ENCODE peak calls at places on chromosomes 7 and 10, in five cellular contexts. W is neural progenitor cell; Z is ovary; O is effector memory CD4-positive, alpha-beta T cell; A is uterus. S is an unnamed sample.

GRCh38 chr10:86163522-86164215 is 202.9 kb downstream of the GRID1 start:
- DNase-seq in W (no peak), Z (no peak), O (no peak), A (no peak), S (no peak)

GRCh38 chr7:70728873-70729552 is 402.9 kb upstream of the GALNT17 start:
- DNase-seq in W (peak; percentile 90), Z (no peak), O (no peak), A (no peak), S (no peak)

GRCh38 chr10:499991-500390 is 189.5 kb downstream of the DIP2C start:
- DNase-seq in W (no peak), Z (no peak), O (no peak), A (no peak), S (no peak)

GRCh38 chr10:102629661-102630614 is 14.3 kb upstream of the TRIM8 start:
- DNase-seq in W (peak; percentile 76), Z (peak; percentile 25), O (no peak), A (no peak), S (peak; percentile 97)

GRCh38 chr7:47681241-47681810 is 99.4 kb upstream of the TNS3 start:
- DNase-seq in W (no peak), Z (no peak), O (no peak), A (no peak), S (no peak)

GRCh38 chr7:155282671-155283070 is 15.0 kb upstream of the INSIG1 start:
- DNase-seq in W (no peak), Z (no peak), O (no peak), A (no peak), S (no peak)

GRCh38 chr10:131233611-131234258 is 77.8 kb downstream of the TCERG1L start:
- DNase-seq in W (no peak), Z (no peak), O (no peak), A (no peak), S (no peak)

GRCh38 chr7:77368974-77369373 is 47.2 kb downstream of the GSAP start:
- DNase-seq in W (no peak), Z (no peak), O (no peak), A (no peak), S (no peak)

GRCh38 chr7:38321515-38321944 is 48.1 kb upstream of the TARP start:
- DNase-seq in W (no peak), Z (no peak), O (no peak), A (no peak), S (peak; percentile 40)

GRCh38 chr10:98800263-98800662 is 353.5 kb upstream of the HPS1 start:
- DNase-seq in W (no peak), Z (no peak), O (no peak), A (no peak), S (no peak)

GRCh38 chr10:3895045-3895609 is 110.1 kb upstream of the KLF6 start:
- DNase-seq in W (no peak), Z (no peak), O (no peak), A (no peak), S (peak; percentile 72)
- H3K4me1 ChIP-seq in W (no peaks in the 10 kb centered on the region), Z (no peaks in the 10 kb centered on the region), O (peaks cover 14% of the 10 kb centered on the region), A (no peaks in the 10 kb centered on the region), S (peaks cover 60% of the 10 kb centered on the region)

DNA sequence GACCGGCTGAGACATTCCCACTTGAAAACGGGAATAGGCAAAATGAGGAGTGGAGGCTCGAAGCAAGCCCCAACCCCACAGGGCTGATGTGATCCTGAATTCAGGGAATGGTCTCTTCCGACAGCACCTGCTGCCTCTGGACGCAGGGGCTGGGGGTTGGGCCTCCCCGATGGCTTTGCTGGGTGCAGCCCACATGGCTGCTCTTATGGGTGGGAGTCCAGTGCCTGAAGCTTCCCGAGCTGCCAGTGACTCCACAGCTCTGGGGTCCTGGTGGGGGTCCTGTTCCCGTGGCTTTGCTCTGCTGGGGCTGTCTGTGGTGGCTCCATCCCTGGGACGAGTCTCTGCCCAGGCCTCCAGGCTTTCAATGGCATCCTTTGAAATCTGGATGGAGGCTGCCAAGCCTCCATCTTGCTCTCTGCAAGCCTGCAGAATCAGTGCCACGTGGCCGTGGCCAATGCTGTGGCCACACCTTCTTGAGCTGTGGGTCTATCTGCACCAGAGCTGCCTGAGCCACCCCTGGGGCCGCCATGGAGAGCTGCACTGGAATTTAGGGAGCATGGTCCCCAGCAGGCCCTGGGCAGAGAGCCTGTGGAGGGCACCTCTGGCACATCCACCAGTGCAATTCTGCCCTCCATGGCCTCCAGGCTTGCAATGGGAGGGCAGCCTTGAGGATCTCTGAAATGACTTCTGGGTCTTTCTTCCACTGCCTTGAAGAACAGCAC is 55.5 kb upstream of the NKX6-2 start:
- DNase-seq in W (no peak), Z (no peak), O (no peak), A (no peak), S (no peak)
- H3K4me3 ChIP-seq in W (no peak overlapping the region), Z (no peak overlapping the region), O (no peak overlapping the region), A (no peak overlapping the region), S (no peak overlapping the region)

GRCh38 chr7:27095050-27095896 is 527 bp downstream of the HOXA1 start:
- DNase-seq in W (peak; percentile 13), Z (no peak), O (peak; percentile 15), A (no peak), S (no peak)

GRCh38 chr7:27095897-27096755 is at the start of gene HOXA1:
- DNase-seq in W (peak; percentile 86), Z (peak; percentile 69), O (peak; percentile 70), A (peak; percentile 76), S (peak; percentile 80)

GRCh38 chr7:27097686-27098492 is 2.1 kb upstream of the HOXA1 start:
- DNase-seq in W (peak; percentile 42), Z (no peak), O (no peak), A (no peak), S (no peak)

GRCh38 chr7:27098493-27099223 is 2.9 kb upstream of the HOXA1 start:
- DNase-seq in W (peak; percentile 73), Z (no peak), O (no peak), A (peak; percentile 75), S (no peak)

DNA sequence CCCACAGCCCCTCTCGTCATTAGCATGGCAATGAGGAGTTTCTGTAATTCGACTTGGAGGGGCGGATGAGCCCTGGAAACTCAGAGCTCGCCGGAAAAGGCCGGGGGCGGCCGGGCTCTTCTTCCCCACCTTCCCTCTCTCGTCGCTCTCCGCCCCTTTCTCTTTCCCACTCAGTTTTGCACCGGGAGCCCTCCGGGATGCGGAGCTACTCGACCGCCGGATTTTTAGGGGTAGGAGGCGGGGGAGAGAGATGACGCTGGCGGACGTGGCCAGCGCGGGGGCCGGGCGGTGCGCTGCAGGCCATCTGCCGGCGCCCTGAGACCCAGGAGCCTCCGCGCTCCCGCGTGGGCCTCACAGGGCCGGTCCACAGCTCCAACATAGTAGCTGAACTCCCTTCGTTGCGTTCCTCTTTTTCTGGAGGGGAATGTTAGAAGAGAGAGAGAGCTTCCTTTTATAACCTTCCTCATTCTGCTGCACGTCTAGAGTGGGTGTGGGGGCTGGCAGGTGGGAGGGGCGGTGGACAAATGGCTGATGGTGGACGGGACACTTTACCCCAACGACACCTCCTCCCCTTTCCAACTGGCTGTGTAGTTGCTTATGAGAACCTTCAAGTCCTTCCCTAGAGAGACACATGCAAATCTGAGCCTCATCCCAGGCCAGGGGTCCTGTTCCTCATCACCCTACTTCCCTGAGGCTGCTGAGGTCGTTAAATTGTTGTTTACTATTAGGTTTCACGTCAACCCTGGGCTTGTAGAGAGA is 1.1 kb upstream of the HOXA1 start:
- DNase-seq in W (peak; percentile 31), Z (peak; percentile 37), O (no peak), A (peak; percentile 52), S (no peak)
- H3K4me1 ChIP-seq in W (peaks cover 11% of the 10 kb centered on the region), Z (peaks cover 4% of the 10 kb centered on the region), O (peaks cover 16% of the 10 kb centered on the region), A (peaks cover 13% of the 10 kb centered on the region), S (peaks cover 36% of the 10 kb centered on the region)

GRCh38 chr7:11319491-11320274 is 346.0 kb downstream of the PHF14 start:
- DNase-seq in W (no peak), Z (no peak), O (no peak), A (no peak), S (no peak)

GRCh38 chr7:11315687-11316258 is 342.1 kb downstream of the PHF14 start:
- DNase-seq in W (no peak), Z (no peak), O (no peak), A (no peak), S (no peak)

GRCh38 chr7:11313801-11314200 is 340.1 kb downstream of the PHF14 start:
- DNase-seq in W (no peak), Z (no peak), O (no peak), A (no peak), S (no peak)

GRCh38 chr7:11317766-11318165 is 344.1 kb downstream of the PHF14 start:
- DNase-seq in W (no peak), Z (no peak), O (no peak), A (no peak), S (no peak)
- H3K4me3 ChIP-seq in W (no peak overlapping the region), Z (no peak overlapping the region), O (no peak overlapping the region), A (no peak overlapping the region), S (no peak overlapping the region)

GRCh38 chr10:80598951-80599350 is 61.2 kb downstream of the SH2D4B start:
- DNase-seq in W (no peak), Z (no peak), O (no peak), A (no peak), S (no peak)
- H3K4me1 ChIP-seq in W (peaks cover 4% of the 10 kb centered on the region), Z (no peaks in the 10 kb centered on the region), O (no peaks in the 10 kb centered on the region), A (no peaks in the 10 kb centered on the region), S (no peaks in the 10 kb centered on the region)

DNA sequence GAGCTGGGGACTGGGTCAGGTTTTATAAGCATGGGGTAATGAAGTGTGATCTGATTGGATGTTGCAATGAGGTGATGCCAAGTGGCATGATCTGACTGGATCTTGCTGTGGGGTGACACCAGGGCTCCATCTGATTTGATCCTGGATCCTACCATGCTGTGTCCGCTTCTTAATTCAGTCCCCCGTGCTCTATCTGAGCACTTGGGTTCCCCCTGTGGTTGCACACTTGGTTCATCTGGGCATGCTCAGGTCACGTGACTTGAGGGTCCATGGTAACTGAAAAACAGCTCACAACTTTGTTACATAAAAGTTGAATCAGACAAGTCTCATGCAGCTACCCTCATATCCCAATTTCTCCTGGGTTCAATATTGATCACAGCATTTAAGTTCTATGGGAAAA is 448.6 kb upstream of the NRP1 start:
- DNase-seq in W (no peak), Z (no peak), O (no peak), A (no peak), S (no peak)
- H3K4me3 ChIP-seq in W (no peak overlapping the region), Z (no peak overlapping the region), O (no peak overlapping the region), A (no peak overlapping the region), S (no peak overlapping the region)

GRCh38 chr10:69426376-69426727 is 9.6 kb upstream of the TACR2 start:
- DNase-seq in W (no peak), Z (no peak), O (no peak), A (no peak), S (no peak)
- H3K4me1 ChIP-seq in W (no peaks in the 10 kb centered on the region), Z (no peaks in the 10 kb centered on the region), O (peaks cover 38% of the 10 kb centered on the region), A (no peaks in the 10 kb centered on the region), S (no peaks in the 10 kb centered on the region)